ENCODE peak calls at places on chromosomes 7 and 10, in six cellular contexts. T is right atrium auricular region; I is CD8-positive, alpha-beta T cell; O is pancreas; V is cardiac fibroblast; P is fibroblast of lung. Z is an unnamed sample.

GRCh38 chr10:24814568-24815313 is 91.1 kb upstream of the ARHGAP21 start:
- DNase-seq in V (peak), I (no peak), T (no peak), O (no peak), P (peak), Z (no peak)

GRCh38 chr10:95266674-95267095 is 24.1 kb downstream of the PDLIM1 start:
- DNase-seq in P (peak), O (no peak), V (peak), T (peak), I (no peak), Z (no peak)

GRCh38 chr10:131556897-131557500 is 245.5 kb upstream of the TCERG1L start:
- DNase-seq in T (no peak), O (no peak), I (no peak), V (no peak), P (no peak), Z (no peak)

GRCh38 chr7:45718464-45719330 is 144.5 kb downstream of the ADCY1 start:
- DNase-seq in V (no peak), P (no peak), T (no peak), I (no peak), O (no peak), Z (no peak)

GRCh38 chr10:86264481-86265231 is 101.9 kb downstream of the GRID1 start:
- DNase-seq in I (no peak), V (no peak), T (no peak), O (peak), P (no peak), Z (no peak)

GRCh38 chr7:106841896-106842390 is 23.1 kb upstream of the PIK3CG start:
- DNase-seq in T (no peak), I (no peak), O (no peak), P (no peak), V (no peak), Z (no peak)

GRCh38 chr7:40899651-40900507 is 765.1 kb downstream of the SUGCT start:
- DNase-seq in O (no peak), I (no peak), P (no peak), V (no peak), T (no peak), Z (peak)

GRCh38 chr10:52616420-52616764 is 156.2 kb downstream of the MBL2 start:
- DNase-seq in O (no peak), V (no peak), T (no peak), P (no peak), I (no peak), Z (no peak)

GRCh38 chr7:74173491-74173865 is 678 bp upstream of the EIF4H start:
- DNase-seq in P (no peak), V (no peak), O (no peak), T (no peak), I (no peak), Z (no peak)

GRCh38 chr10:86953747-86954680 is 3.4 kb downstream of the MMRN2 start:
- DNase-seq in P (peak), I (no peak), O (peak), V (peak), T (no peak), Z (no peak)

GRCh38 chr7:13293264-13294002 is 606.0 kb downstream of the ARL4A start:
- DNase-seq in T (no peak), O (no peak), P (no peak), V (no peak), I (no peak), Z (no peak)

GRCh38 chr10:24784061-24784460 is 60.4 kb upstream of the ARHGAP21 start:
- DNase-seq in I (no peak), P (no peak), V (no peak), O (no peak), T (no peak), Z (no peak)

GRCh38 chr7:45684910-45685618 is 110.9 kb downstream of the ADCY1 start:
- DNase-seq in P (no peak), T (peak), O (no peak), I (no peak), V (no peak), Z (no peak)

GRCh38 chr7:50632561-50633413 is 67.6 kb upstream of the DDC start:
- DNase-seq in O (no peak), I (peak), V (peak), P (peak), T (peak), Z (no peak)
- TF ChIP-seq CTCF in O (peak), I (peak), V (peak), P (peak), T (peak), Z (peak)

DNA sequence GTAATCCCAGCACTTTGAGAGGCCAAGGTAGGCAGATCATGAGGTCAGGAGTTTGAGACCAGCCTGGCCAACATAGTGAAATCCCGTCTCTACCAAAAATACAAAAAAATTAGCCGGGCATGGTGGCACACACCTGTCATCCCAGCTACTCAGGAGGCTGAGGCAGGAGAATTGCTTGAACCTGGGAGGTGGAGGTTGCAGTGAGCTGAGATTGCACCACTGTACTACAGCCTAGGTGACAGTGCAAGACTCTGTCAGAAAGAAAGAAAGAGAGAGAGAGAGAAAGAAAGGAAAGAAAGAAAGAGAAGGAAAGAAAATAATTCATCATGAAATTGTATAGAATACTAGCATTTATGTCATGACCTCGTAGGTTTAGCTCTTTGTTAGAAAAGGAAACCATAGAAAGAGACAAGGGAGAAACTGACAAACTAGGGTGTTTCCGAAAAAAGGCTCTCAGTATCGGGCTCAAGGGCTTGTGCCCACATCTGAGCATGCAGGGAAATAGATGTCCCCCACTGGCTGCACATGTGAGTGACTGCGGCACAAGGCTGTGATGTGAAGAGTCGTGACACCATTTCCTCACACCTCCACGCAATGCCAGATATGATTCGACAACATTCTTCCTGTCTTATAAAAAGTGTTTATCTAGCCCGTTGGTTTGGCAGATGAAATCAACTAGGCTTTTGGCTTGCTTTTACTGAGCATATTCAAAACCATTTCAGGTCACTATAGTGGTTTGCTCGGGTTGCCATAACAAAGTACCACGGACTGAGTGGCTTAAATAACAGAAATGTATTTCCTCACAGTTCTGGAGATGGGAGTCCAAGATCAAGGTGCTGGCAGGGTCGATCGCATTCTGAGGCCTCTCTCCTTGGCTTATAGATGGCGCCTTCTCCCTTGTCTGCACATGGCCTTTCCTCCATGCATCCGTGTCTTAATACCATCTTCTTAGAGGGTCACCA is 2.0 kb downstream of the SRGN start:
- DNase-seq in I (peak), P (peak), O (no peak), V (peak), T (no peak), Z (no peak)
- H3K4me3 ChIP-seq in I (peak), P (no peak), O (no peak), V (peak), T (peak), Z (no peak)

GRCh38 chr7:140922741-140923345 is 1.9 kb downstream of the BRAF start:
- DNase-seq in V (no peak), T (no peak), I (no peak), O (no peak), P (no peak), Z (no peak)

GRCh38 chr7:140926021-140926812 is 1.5 kb upstream of the BRAF start:
- DNase-seq in T (no peak), P (no peak), O (no peak), V (no peak), I (no peak), Z (no peak)

GRCh38 chr7:140923358-140924006 is 1.2 kb downstream of the BRAF start:
- DNase-seq in P (peak), O (no peak), I (peak), T (no peak), V (peak), Z (no peak)

GRCh38 chr7:140924821-140925421 is at the start of gene BRAF:
- DNase-seq in P (peak), O (peak), V (peak), T (peak), I (peak), Z (peak)

DNA sequence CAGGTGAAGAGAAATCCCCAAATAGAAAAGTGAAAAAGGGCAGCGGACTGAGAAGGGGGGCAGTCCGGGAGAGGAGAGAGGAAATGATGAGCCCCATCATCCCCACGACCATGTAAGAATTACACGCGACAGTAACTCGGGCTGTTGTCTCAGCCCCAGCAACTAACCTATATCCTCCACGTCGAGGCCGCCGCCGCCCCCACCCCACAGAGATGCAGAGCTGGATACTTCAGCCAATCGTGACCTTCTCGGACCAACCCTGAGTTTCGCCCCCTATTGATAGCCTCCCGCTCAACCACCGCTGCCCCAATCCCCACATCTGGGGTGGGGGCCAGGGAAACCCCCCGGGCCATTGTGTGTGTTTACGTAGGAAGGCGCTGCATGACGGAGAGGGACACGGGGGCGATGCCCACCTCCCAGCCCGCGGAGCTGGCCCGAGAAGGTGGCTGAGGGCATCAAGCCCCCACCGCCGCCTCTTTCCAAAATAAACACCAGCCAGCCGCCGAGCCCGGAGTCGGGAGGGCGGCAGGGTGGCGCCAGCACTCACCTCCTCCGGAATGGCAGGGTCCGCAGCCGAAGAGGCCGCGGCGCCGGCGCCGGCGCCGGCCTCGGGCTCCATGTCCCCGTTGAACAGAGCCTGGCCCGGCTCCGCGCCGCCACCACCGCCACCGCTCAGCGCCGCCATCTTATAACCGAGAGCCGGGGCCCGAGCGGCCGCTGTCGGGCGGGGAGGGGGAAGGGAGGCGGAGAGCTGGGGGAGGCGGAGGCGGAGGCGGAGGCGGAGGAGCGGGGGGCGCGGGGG is 509 bp downstream of the BRAF start:
- DNase-seq in O (peak), T (peak), V (peak), P (peak), I (peak), Z (peak)
- TF ChIP-seq CTCF in O (no peak), T (peak), V (peak), P (peak), I (no peak), Z (peak)

DNA sequence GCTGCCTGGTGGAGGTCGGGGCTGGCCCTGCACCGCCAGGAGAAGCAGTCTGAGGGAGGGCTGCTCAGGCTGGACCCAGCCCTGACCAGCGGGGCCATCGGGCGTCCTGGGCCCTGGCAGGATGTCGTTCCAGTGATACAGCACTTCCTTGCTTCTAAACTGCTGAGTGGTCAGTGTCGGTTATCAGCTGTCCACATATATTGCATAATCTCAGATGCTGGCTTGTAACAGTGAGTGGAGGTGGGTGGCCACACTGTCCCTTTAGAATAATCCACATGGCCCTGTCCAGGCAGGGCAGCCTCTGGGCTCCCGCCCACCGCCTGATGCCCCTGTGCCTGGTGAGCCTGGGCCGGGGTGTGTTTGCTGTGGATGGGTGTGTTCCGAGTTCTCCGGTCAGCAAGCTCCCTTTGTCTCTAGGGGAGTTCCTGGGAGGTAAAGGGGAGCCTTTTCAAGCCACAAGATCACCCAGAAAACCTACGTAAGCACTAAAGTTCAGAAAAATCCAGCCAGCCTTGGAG is 86.1 kb downstream of the LHPP start:
- DNase-seq in V (peak), O (peak), T (no peak), P (peak), I (no peak), Z (no peak)
- H3K4me3 ChIP-seq in V (no peak), O (no peak), T (no peak), P (no peak), I (no peak), Z (no peak)